ENCODE peak calls at places on chromosome 22, in eight cellular contexts. One of them, this sample, is unnamed.

GRCh38 chr22:32880061-32880460 is 78.6 kb downstream of the TIMP3 start:
- DNase-seq in omental fat pad: no peak
- DNase-seq in right lobe of liver: no peak
- DNase-seq in DMS153: no peak
- DNase-seq in activated T-helper 9 cell treated with anti-CD3 and anti-CD28 coated beads, Interleukin-2, amount 50 U/mL, for 16 hours: no peak
- DNase-seq in upper lobe of right lung: no peak
- DNase-seq in GF-D8: no peak
- DNase-seq in stimulated activated CD8-positive, alpha-beta memory T cell treated with anti-CD3 and anti-CD28 coated beads, Interleukin-2, amount 100 ng/mL, for 48 hours: no peak
- DNase-seq in this sample: no peak

GRCh38 chr22:36977401-36977861 is 41.8 kb downstream of the TST start:
- DNase-seq in right lobe of liver: peak
- DNase-seq in activated T-helper 9 cell treated with anti-CD3 and anti-CD28 coated beads, Interleukin-2, amount 50 U/mL, for 16 hours: peak
- DNase-seq in upper lobe of right lung: peak
- DNase-seq in DMS153: peak
- DNase-seq in stimulated activated CD8-positive, alpha-beta memory T cell treated with anti-CD3 and anti-CD28 coated beads, Interleukin-2, amount 100 ng/mL, for 48 hours: peak
- DNase-seq in GF-D8: no peak
- DNase-seq in omental fat pad: no peak
- DNase-seq in this sample: peak

GRCh38 chr22:25483931-25484330 is 80.5 kb upstream of the GRK3 start:
- DNase-seq in activated T-helper 9 cell treated with anti-CD3 and anti-CD28 coated beads, Interleukin-2, amount 50 U/mL, for 16 hours: no peak
- DNase-seq in stimulated activated CD8-positive, alpha-beta memory T cell treated with anti-CD3 and anti-CD28 coated beads, Interleukin-2, amount 100 ng/mL, for 48 hours: no peak
- DNase-seq in right lobe of liver: no peak
- DNase-seq in upper lobe of right lung: no peak
- DNase-seq in omental fat pad: no peak
- DNase-seq in GF-D8: no peak
- DNase-seq in DMS153: no peak
- DNase-seq in this sample: no peak

GRCh38 chr22:29654420-29654819 is 51.0 kb downstream of the NF2 start:
- DNase-seq in activated T-helper 9 cell treated with anti-CD3 and anti-CD28 coated beads, Interleukin-2, amount 50 U/mL, for 16 hours: no peak
- DNase-seq in stimulated activated CD8-positive, alpha-beta memory T cell treated with anti-CD3 and anti-CD28 coated beads, Interleukin-2, amount 100 ng/mL, for 48 hours: no peak
- DNase-seq in GF-D8: no peak
- DNase-seq in right lobe of liver: no peak
- DNase-seq in DMS153: no peak
- DNase-seq in omental fat pad: no peak
- DNase-seq in upper lobe of right lung: no peak
- DNase-seq in this sample: no peak

GRCh38 chr22:36432592-36433317 is 45.0 kb upstream of the MYH9 start:
- DNase-seq in stimulated activated CD8-positive, alpha-beta memory T cell treated with anti-CD3 and anti-CD28 coated beads, Interleukin-2, amount 100 ng/mL, for 48 hours: no peak
- DNase-seq in omental fat pad: no peak
- DNase-seq in upper lobe of right lung: no peak
- DNase-seq in DMS153: no peak
- DNase-seq in activated T-helper 9 cell treated with anti-CD3 and anti-CD28 coated beads, Interleukin-2, amount 50 U/mL, for 16 hours: no peak
- DNase-seq in right lobe of liver: no peak
- DNase-seq in GF-D8: peak
- DNase-seq in this sample: no peak

GRCh38 chr22:36282078-36282831 is 29.3 kb downstream of the APOL1 start:
- DNase-seq in GF-D8: no peak
- DNase-seq in stimulated activated CD8-positive, alpha-beta memory T cell treated with anti-CD3 and anti-CD28 coated beads, Interleukin-2, amount 100 ng/mL, for 48 hours: no peak
- DNase-seq in upper lobe of right lung: peak
- DNase-seq in DMS153: no peak
- DNase-seq in activated T-helper 9 cell treated with anti-CD3 and anti-CD28 coated beads, Interleukin-2, amount 50 U/mL, for 16 hours: no peak
- DNase-seq in right lobe of liver: no peak
- DNase-seq in omental fat pad: no peak
- DNase-seq in this sample: no peak

GRCh38 chr22:22576244-22576988 is 17.4 kb upstream of the PRAME start:
- DNase-seq in right lobe of liver: peak
- DNase-seq in DMS153: peak
- DNase-seq in omental fat pad: no peak
- DNase-seq in stimulated activated CD8-positive, alpha-beta memory T cell treated with anti-CD3 and anti-CD28 coated beads, Interleukin-2, amount 100 ng/mL, for 48 hours: peak
- DNase-seq in upper lobe of right lung: peak
- DNase-seq in GF-D8: no peak
- DNase-seq in activated T-helper 9 cell treated with anti-CD3 and anti-CD28 coated beads, Interleukin-2, amount 50 U/mL, for 16 hours: peak
- DNase-seq in this sample: peak

GRCh38 chr22:42808516-42808915 is 48.6 kb downstream of the ARFGAP3 start:
- DNase-seq in activated T-helper 9 cell treated with anti-CD3 and anti-CD28 coated beads, Interleukin-2, amount 50 U/mL, for 16 hours: no peak
- DNase-seq in GF-D8: peak
- DNase-seq in DMS153: no peak
- DNase-seq in right lobe of liver: no peak
- DNase-seq in omental fat pad: no peak
- DNase-seq in stimulated activated CD8-positive, alpha-beta memory T cell treated with anti-CD3 and anti-CD28 coated beads, Interleukin-2, amount 100 ng/mL, for 48 hours: no peak
- DNase-seq in upper lobe of right lung: no peak
- DNase-seq in this sample: no peak

GRCh38 chr22:19549428-19549827 is 25.2 kb upstream of the CLDN5 start:
- DNase-seq in upper lobe of right lung: no peak
- DNase-seq in right lobe of liver: no peak
- DNase-seq in omental fat pad: no peak
- DNase-seq in DMS153: no peak
- DNase-seq in stimulated activated CD8-positive, alpha-beta memory T cell treated with anti-CD3 and anti-CD28 coated beads, Interleukin-2, amount 100 ng/mL, for 48 hours: no peak
- DNase-seq in activated T-helper 9 cell treated with anti-CD3 and anti-CD28 coated beads, Interleukin-2, amount 50 U/mL, for 16 hours: no peak
- DNase-seq in GF-D8: no peak
- DNase-seq in this sample: no peak

GRCh38 chr22:29581799-29582198 is 886 bp upstream of the NIPSNAP1 start:
- DNase-seq in right lobe of liver: no peak
- DNase-seq in activated T-helper 9 cell treated with anti-CD3 and anti-CD28 coated beads, Interleukin-2, amount 50 U/mL, for 16 hours: no peak
- DNase-seq in upper lobe of right lung: no peak
- DNase-seq in DMS153: peak
- DNase-seq in omental fat pad: no peak
- DNase-seq in GF-D8: no peak
- DNase-seq in stimulated activated CD8-positive, alpha-beta memory T cell treated with anti-CD3 and anti-CD28 coated beads, Interleukin-2, amount 100 ng/mL, for 48 hours: no peak
- DNase-seq in this sample: no peak

GRCh38 chr22:35625763-35626162 is 8.6 kb upstream of the MB start:
- DNase-seq in omental fat pad: no peak
- DNase-seq in right lobe of liver: no peak
- DNase-seq in activated T-helper 9 cell treated with anti-CD3 and anti-CD28 coated beads, Interleukin-2, amount 50 U/mL, for 16 hours: no peak
- DNase-seq in stimulated activated CD8-positive, alpha-beta memory T cell treated with anti-CD3 and anti-CD28 coated beads, Interleukin-2, amount 100 ng/mL, for 48 hours: no peak
- DNase-seq in GF-D8: no peak
- DNase-seq in DMS153: no peak
- DNase-seq in upper lobe of right lung: no peak
- DNase-seq in this sample: no peak

GRCh38 chr22:28802595-28803087 is 2.3 kb upstream of the XBP1 start:
- DNase-seq in GF-D8: peak
- DNase-seq in activated T-helper 9 cell treated with anti-CD3 and anti-CD28 coated beads, Interleukin-2, amount 50 U/mL, for 16 hours: no peak
- DNase-seq in DMS153: no peak
- DNase-seq in right lobe of liver: no peak
- DNase-seq in omental fat pad: no peak
- DNase-seq in upper lobe of right lung: no peak
- DNase-seq in stimulated activated CD8-positive, alpha-beta memory T cell treated with anti-CD3 and anti-CD28 coated beads, Interleukin-2, amount 100 ng/mL, for 48 hours: no peak
- DNase-seq in this sample: no peak

GRCh38 chr22:37716708-37717107 is 19.9 kb downstream of the TRIOBP start:
- DNase-seq in stimulated activated CD8-positive, alpha-beta memory T cell treated with anti-CD3 and anti-CD28 coated beads, Interleukin-2, amount 100 ng/mL, for 48 hours: no peak
- DNase-seq in DMS153: no peak
- DNase-seq in right lobe of liver: no peak
- DNase-seq in GF-D8: no peak
- DNase-seq in upper lobe of right lung: no peak
- DNase-seq in omental fat pad: no peak
- DNase-seq in activated T-helper 9 cell treated with anti-CD3 and anti-CD28 coated beads, Interleukin-2, amount 50 U/mL, for 16 hours: no peak
- DNase-seq in this sample: peak

GRCh38 chr22:22348815-22349454 is 104.3 kb downstream of the VPREB1 start:
- DNase-seq in DMS153: no peak
- DNase-seq in upper lobe of right lung: no peak
- DNase-seq in stimulated activated CD8-positive, alpha-beta memory T cell treated with anti-CD3 and anti-CD28 coated beads, Interleukin-2, amount 100 ng/mL, for 48 hours: no peak
- DNase-seq in activated T-helper 9 cell treated with anti-CD3 and anti-CD28 coated beads, Interleukin-2, amount 50 U/mL, for 16 hours: no peak
- DNase-seq in GF-D8: no peak
- DNase-seq in right lobe of liver: no peak
- DNase-seq in omental fat pad: no peak
- DNase-seq in this sample: no peak

GRCh38 chr22:36738416-36739020 is 35.0 kb upstream of the CACNG2 start:
- DNase-seq in GF-D8: no peak
- DNase-seq in DMS153: no peak
- DNase-seq in stimulated activated CD8-positive, alpha-beta memory T cell treated with anti-CD3 and anti-CD28 coated beads, Interleukin-2, amount 100 ng/mL, for 48 hours: no peak
- DNase-seq in right lobe of liver: peak
- DNase-seq in upper lobe of right lung: peak
- DNase-seq in activated T-helper 9 cell treated with anti-CD3 and anti-CD28 coated beads, Interleukin-2, amount 50 U/mL, for 16 hours: no peak
- DNase-seq in omental fat pad: no peak
- DNase-seq in this sample: no peak

GRCh38 chr22:44972363-44973083 is 37.3 kb downstream of the PHF21B start:
- DNase-seq in stimulated activated CD8-positive, alpha-beta memory T cell treated with anti-CD3 and anti-CD28 coated beads, Interleukin-2, amount 100 ng/mL, for 48 hours: no peak
- DNase-seq in activated T-helper 9 cell treated with anti-CD3 and anti-CD28 coated beads, Interleukin-2, amount 50 U/mL, for 16 hours: no peak
- DNase-seq in DMS153: peak
- DNase-seq in right lobe of liver: no peak
- DNase-seq in omental fat pad: no peak
- DNase-seq in GF-D8: no peak
- DNase-seq in upper lobe of right lung: no peak
- DNase-seq in this sample: no peak

GRCh38 chr22:45263790-45264269 is 20.9 kb upstream of the UPK3A start:
- DNase-seq in right lobe of liver: peak
- DNase-seq in omental fat pad: no peak
- DNase-seq in GF-D8: peak
- DNase-seq in activated T-helper 9 cell treated with anti-CD3 and anti-CD28 coated beads, Interleukin-2, amount 50 U/mL, for 16 hours: no peak
- DNase-seq in DMS153: peak
- DNase-seq in stimulated activated CD8-positive, alpha-beta memory T cell treated with anti-CD3 and anti-CD28 coated beads, Interleukin-2, amount 100 ng/mL, for 48 hours: no peak
- DNase-seq in upper lobe of right lung: peak
- DNase-seq in this sample: peak

GRCh38 chr22:26835929-26836528 is 178.6 kb downstream of the MIAT start:
- DNase-seq in right lobe of liver: peak
- DNase-seq in stimulated activated CD8-positive, alpha-beta memory T cell treated with anti-CD3 and anti-CD28 coated beads, Interleukin-2, amount 100 ng/mL, for 48 hours: peak
- DNase-seq in activated T-helper 9 cell treated with anti-CD3 and anti-CD28 coated beads, Interleukin-2, amount 50 U/mL, for 16 hours: no peak
- DNase-seq in DMS153: peak
- DNase-seq in omental fat pad: no peak
- DNase-seq in GF-D8: no peak
- DNase-seq in upper lobe of right lung: no peak
- DNase-seq in this sample: peak

GRCh38 chr22:38415561-38416321 is 39.3 kb downstream of the KCNJ4 start:
- DNase-seq in DMS153: peak
- DNase-seq in upper lobe of right lung: peak
- DNase-seq in omental fat pad: no peak
- DNase-seq in activated T-helper 9 cell treated with anti-CD3 and anti-CD28 coated beads, Interleukin-2, amount 50 U/mL, for 16 hours: no peak
- DNase-seq in stimulated activated CD8-positive, alpha-beta memory T cell treated with anti-CD3 and anti-CD28 coated beads, Interleukin-2, amount 100 ng/mL, for 48 hours: no peak
- DNase-seq in right lobe of liver: peak
- DNase-seq in GF-D8: no peak
- DNase-seq in this sample: no peak

GRCh38 chr22:41479671-41480396 is 10.9 kb downstream of the ACO2 start:
- DNase-seq in upper lobe of right lung: no peak
- DNase-seq in omental fat pad: no peak
- DNase-seq in stimulated activated CD8-positive, alpha-beta memory T cell treated with anti-CD3 and anti-CD28 coated beads, Interleukin-2, amount 100 ng/mL, for 48 hours: no peak
- DNase-seq in activated T-helper 9 cell treated with anti-CD3 and anti-CD28 coated beads, Interleukin-2, amount 50 U/mL, for 16 hours: no peak
- DNase-seq in DMS153: no peak
- DNase-seq in right lobe of liver: no peak
- DNase-seq in GF-D8: no peak
- DNase-seq in this sample: peak

GRCh38 chr22:16658068-16658467 is 65.5 kb upstream of the CCT8L2 start:
- DNase-seq in activated T-helper 9 cell treated with anti-CD3 and anti-CD28 coated beads, Interleukin-2, amount 50 U/mL, for 16 hours: no peak
- DNase-seq in DMS153: no peak
- DNase-seq in right lobe of liver: no peak
- DNase-seq in upper lobe of right lung: no peak
- DNase-seq in omental fat pad: no peak
- DNase-seq in stimulated activated CD8-positive, alpha-beta memory T cell treated with anti-CD3 and anti-CD28 coated beads, Interleukin-2, amount 100 ng/mL, for 48 hours: no peak
- DNase-seq in GF-D8: no peak
- DNase-seq in this sample: no peak

GRCh38 chr22:17865183-17866055 is 91.2 kb upstream of the BID start:
- DNase-seq in activated T-helper 9 cell treated with anti-CD3 and anti-CD28 coated beads, Interleukin-2, amount 50 U/mL, for 16 hours: no peak
- DNase-seq in omental fat pad: no peak
- DNase-seq in upper lobe of right lung: no peak
- DNase-seq in right lobe of liver: no peak
- DNase-seq in stimulated activated CD8-positive, alpha-beta memory T cell treated with anti-CD3 and anti-CD28 coated beads, Interleukin-2, amount 100 ng/mL, for 48 hours: no peak
- DNase-seq in DMS153: no peak
- DNase-seq in GF-D8: no peak
- DNase-seq in this sample: no peak

GRCh38 chr22:46770726-46771125 is 8.3 kb downstream of the TBC1D22A start:
- DNase-seq in stimulated activated CD8-positive, alpha-beta memory T cell treated with anti-CD3 and anti-CD28 coated beads, Interleukin-2, amount 100 ng/mL, for 48 hours: no peak
- DNase-seq in upper lobe of right lung: no peak
- DNase-seq in activated T-helper 9 cell treated with anti-CD3 and anti-CD28 coated beads, Interleukin-2, amount 50 U/mL, for 16 hours: no peak
- DNase-seq in DMS153: no peak
- DNase-seq in GF-D8: no peak
- DNase-seq in right lobe of liver: no peak
- DNase-seq in omental fat pad: no peak
- DNase-seq in this sample: no peak

GRCh38 chr22:38110863-38111852 is 674 bp upstream of the BAIAP2L2 start:
- DNase-seq in upper lobe of right lung: no peak
- DNase-seq in GF-D8: no peak
- DNase-seq in stimulated activated CD8-positive, alpha-beta memory T cell treated with anti-CD3 and anti-CD28 coated beads, Interleukin-2, amount 100 ng/mL, for 48 hours: no peak
- DNase-seq in omental fat pad: no peak
- DNase-seq in activated T-helper 9 cell treated with anti-CD3 and anti-CD28 coated beads, Interleukin-2, amount 50 U/mL, for 16 hours: no peak
- DNase-seq in right lobe of liver: peak
- DNase-seq in DMS153: no peak
- DNase-seq in this sample: peak

GRCh38 chr22:30195245-30196140 is 51.1 kb downstream of the LIF start:
- DNase-seq in DMS153: no peak
- DNase-seq in omental fat pad: no peak
- DNase-seq in GF-D8: no peak
- DNase-seq in upper lobe of right lung: no peak
- DNase-seq in stimulated activated CD8-positive, alpha-beta memory T cell treated with anti-CD3 and anti-CD28 coated beads, Interleukin-2, amount 100 ng/mL, for 48 hours: no peak
- DNase-seq in activated T-helper 9 cell treated with anti-CD3 and anti-CD28 coated beads, Interleukin-2, amount 50 U/mL, for 16 hours: no peak
- DNase-seq in right lobe of liver: no peak
- DNase-seq in this sample: peak

GRCh38 chr22:48346311-48346710 is 1481.4 kb downstream of the BRD1 start:
- DNase-seq in GF-D8: no peak
- DNase-seq in DMS153: no peak
- DNase-seq in right lobe of liver: no peak
- DNase-seq in omental fat pad: no peak
- DNase-seq in upper lobe of right lung: no peak
- DNase-seq in activated T-helper 9 cell treated with anti-CD3 and anti-CD28 coated beads, Interleukin-2, amount 50 U/mL, for 16 hours: no peak
- DNase-seq in stimulated activated CD8-positive, alpha-beta memory T cell treated with anti-CD3 and anti-CD28 coated beads, Interleukin-2, amount 100 ng/mL, for 48 hours: no peak
- DNase-seq in this sample: no peak

GRCh38 chr22:46425011-46425410 is 89.5 kb downstream of the TRMU start:
- DNase-seq in activated T-helper 9 cell treated with anti-CD3 and anti-CD28 coated beads, Interleukin-2, amount 50 U/mL, for 16 hours: no peak
- DNase-seq in right lobe of liver: no peak
- DNase-seq in omental fat pad: no peak
- DNase-seq in stimulated activated CD8-positive, alpha-beta memory T cell treated with anti-CD3 and anti-CD28 coated beads, Interleukin-2, amount 100 ng/mL, for 48 hours: no peak
- DNase-seq in GF-D8: no peak
- DNase-seq in upper lobe of right lung: no peak
- DNase-seq in DMS153: no peak
- DNase-seq in this sample: peak

GRCh38 chr22:41564563-41564962 is 3.8 kb downstream of the CSDC2 start:
- DNase-seq in activated T-helper 9 cell treated with anti-CD3 and anti-CD28 coated beads, Interleukin-2, amount 50 U/mL, for 16 hours: no peak
- DNase-seq in omental fat pad: no peak
- DNase-seq in right lobe of liver: no peak
- DNase-seq in DMS153: no peak
- DNase-seq in GF-D8: no peak
- DNase-seq in stimulated activated CD8-positive, alpha-beta memory T cell treated with anti-CD3 and anti-CD28 coated beads, Interleukin-2, amount 100 ng/mL, for 48 hours: no peak
- DNase-seq in upper lobe of right lung: no peak
- DNase-seq in this sample: no peak

GRCh38 chr22:25453557-25453956 is 110.9 kb upstream of the GRK3 start:
- DNase-seq in stimulated activated CD8-positive, alpha-beta memory T cell treated with anti-CD3 and anti-CD28 coated beads, Interleukin-2, amount 100 ng/mL, for 48 hours: peak
- DNase-seq in upper lobe of right lung: no peak
- DNase-seq in omental fat pad: no peak
- DNase-seq in activated T-helper 9 cell treated with anti-CD3 and anti-CD28 coated beads, Interleukin-2, amount 50 U/mL, for 16 hours: no peak
- DNase-seq in DMS153: no peak
- DNase-seq in GF-D8: no peak
- DNase-seq in right lobe of liver: no peak
- DNase-seq in this sample: no peak

GRCh38 chr22:42683599-42684283 is 34.5 kb upstream of the CYB5R3 start:
- DNase-seq in activated T-helper 9 cell treated with anti-CD3 and anti-CD28 coated beads, Interleukin-2, amount 50 U/mL, for 16 hours: no peak
- DNase-seq in upper lobe of right lung: no peak
- DNase-seq in DMS153: no peak
- DNase-seq in right lobe of liver: no peak
- DNase-seq in omental fat pad: no peak
- DNase-seq in GF-D8: no peak
- DNase-seq in stimulated activated CD8-positive, alpha-beta memory T cell treated with anti-CD3 and anti-CD28 coated beads, Interleukin-2, amount 100 ng/mL, for 48 hours: no peak
- DNase-seq in this sample: peak

GRCh38 chr22:21946262-21946925 is 6.3 kb downstream of the PPM1F start:
- DNase-seq in upper lobe of right lung: no peak
- DNase-seq in right lobe of liver: no peak
- DNase-seq in stimulated activated CD8-positive, alpha-beta memory T cell treated with anti-CD3 and anti-CD28 coated beads, Interleukin-2, amount 100 ng/mL, for 48 hours: no peak
- DNase-seq in activated T-helper 9 cell treated with anti-CD3 and anti-CD28 coated beads, Interleukin-2, amount 50 U/mL, for 16 hours: no peak
- DNase-seq in DMS153: no peak
- DNase-seq in GF-D8: no peak
- DNase-seq in omental fat pad: no peak
- DNase-seq in this sample: no peak

This sample was measured in AG20443.